ENCODE peak calls at places on chromosome 9, in five cellular contexts. O is neural progenitor cell, M is MM.1S, W is GM23248, B is PC-3. S is an unnamed sample.

GRCh38 chr9:127971357-127972315 is 9.2 kb downstream of the EEIG1 start:
- DNase-seq in B (no peak), M (peak), W (peak), O (peak), S (no peak)

GRCh38 chr9:8856686-8857329 is 1057.2 kb upstream of the DMAC1 start:
- DNase-seq in O (peak), M (no peak), W (no peak), B (no peak), S (no peak)

GRCh38 chr9:127707766-127708165 is 978 bp downstream of the CFAP157 start:
- DNase-seq in B (peak), W (peak), O (no peak), M (peak), S (peak)

GRCh38 chr9:6354072-6354686 is 26.0 kb downstream of the TPD52L3 start:
- DNase-seq in W (peak), B (peak), M (peak), O (peak), S (peak)

GRCh38 chr9:82124090-82124489 is 135.5 kb downstream of the SPATA31D1 start:
- DNase-seq in O (no peak), M (no peak), W (peak), B (peak), S (no peak)

GRCh38 chr9:76086521-76086920 is 196.0 kb downstream of the PCSK5 start:
- DNase-seq in O (no peak), B (no peak), M (no peak), W (peak), S (no peak)

GRCh38 chr9:89684912-89685636 is 80.3 kb downstream of the GADD45G start:
- DNase-seq in B (no peak), W (no peak), M (no peak), O (no peak), S (no peak)

GRCh38 chr9:71127301-71127700 is 5.9 kb upstream of the TRPM3 start:
- DNase-seq in W (no peak), O (no peak), M (no peak), B (no peak), S (no peak)

GRCh38 chr9:15430920-15431844 is 8.5 kb downstream of the SNAPC3 start:
- DNase-seq in B (no peak), W (no peak), O (peak), M (no peak), S (no peak)

GRCh38 chr9:84000186-84000585 is 19.6 kb downstream of the RMI1 start:
- DNase-seq in O (no peak), B (no peak), M (no peak), W (peak), S (no peak)

GRCh38 chr9:118975736-118976135 is 393.5 kb downstream of the BRINP1 start:
- DNase-seq in W (peak), M (no peak), O (no peak), B (no peak), S (no peak)

GRCh38 chr9:127285957-127286356 is 21.4 kb downstream of the GARNL3 start:
- DNase-seq in B (no peak), M (no peak), W (no peak), O (no peak), S (no peak)

GRCh38 chr9:14788846-14789245 is 66.3 kb upstream of the CER1 start:
- DNase-seq in W (no peak), M (no peak), B (no peak), O (no peak), S (no peak)

GRCh38 chr9:72361227-72361626 is 3.8 kb downstream of the ZFAND5 start:
- DNase-seq in W (peak), O (no peak), M (no peak), B (no peak), S (no peak)

GRCh38 chr9:81474125-81474524 is 215.2 kb downstream of the TLE1 start:
- DNase-seq in B (peak), M (no peak), O (no peak), W (no peak), S (no peak)

GRCh38 chr9:111866976-111867375 is 29.6 kb upstream of the UGCG start:
- DNase-seq in M (no peak), W (peak), B (peak), O (no peak), S (no peak)

GRCh38 chr9:101333490-101333889 is 51.3 kb downstream of the BAAT start:
- DNase-seq in O (no peak), W (no peak), B (peak), M (no peak), S (no peak)

GRCh38 chr9:87441251-87441650 is 56.4 kb upstream of the DAPK1 start:
- DNase-seq in M (no peak), O (no peak), W (peak), B (no peak), S (no peak)

GRCh38 chr9:69572611-69573010 is 99.6 kb downstream of the APBA1 start:
- DNase-seq in W (peak), B (no peak), O (no peak), M (no peak), S (no peak)

GRCh38 chr9:89000281-89000875 is 9.1 kb downstream of the S1PR3 start:
- DNase-seq in O (no peak), M (no peak), W (peak), B (no peak), S (no peak)

GRCh38 chr9:127873886-127874285 is 3.6 kb downstream of the AK1 start:
- DNase-seq in B (no peak), O (no peak), M (no peak), W (peak), S (no peak)

DNA sequence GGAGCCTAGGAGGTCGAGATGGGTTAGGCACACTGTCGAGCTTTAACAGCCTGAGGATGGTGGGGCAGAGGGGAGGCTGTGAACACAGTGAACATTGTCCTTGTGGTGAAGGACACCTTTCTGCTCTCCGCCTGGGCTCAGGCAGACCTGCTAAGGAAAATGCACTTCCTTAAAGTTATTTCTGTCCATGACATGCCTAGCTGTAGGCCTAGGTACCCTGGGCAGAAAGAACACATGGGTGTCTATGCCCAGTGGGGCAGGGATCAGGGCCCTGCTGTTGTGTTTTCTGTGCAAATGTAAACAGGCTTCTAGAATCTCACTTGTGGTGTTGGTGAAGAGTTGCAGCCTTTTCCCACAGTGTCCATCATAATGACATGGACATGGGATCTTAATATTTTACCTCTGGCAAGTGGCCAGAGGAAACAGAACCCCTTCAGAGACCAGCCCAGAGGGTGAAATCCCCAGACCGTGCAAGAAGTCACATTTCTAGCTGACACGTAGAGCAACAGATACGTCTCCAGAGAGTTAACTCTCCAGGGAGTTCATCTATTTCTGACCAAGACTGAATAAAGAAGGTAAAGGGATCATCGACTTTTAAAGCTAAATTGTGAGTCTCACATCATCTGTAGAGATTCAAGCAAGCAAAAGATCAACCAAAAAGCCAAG is 79.2 kb downstream of the C9orf152 start:
- DNase-seq in B (no peak), O (no peak), M (no peak), W (no peak), S (peak)
- TF ChIP-seq EZH2phosphoT487 in B (no peak), O (no peak), M (no peak), W (no peak), S (no peak)

GRCh38 chr9:37978983-37979382 is 75.1 kb upstream of the SLC25A51 start:
- DNase-seq in O (no peak), B (no peak), W (no peak), M (no peak), S (no peak)

GRCh38 chr9:37974506-37975173 is 70.7 kb upstream of the SLC25A51 start:
- DNase-seq in M (no peak), B (peak), W (peak), O (no peak), S (no peak)

GRCh38 chr9:37975639-37976038 is 71.7 kb upstream of the SLC25A51 start:
- DNase-seq in W (no peak), B (no peak), M (no peak), O (no peak), S (no peak)

GRCh38 chr9:37977851-37978250 is 73.9 kb upstream of the SLC25A51 start:
- DNase-seq in O (no peak), W (no peak), B (no peak), M (no peak), S (no peak)

DNA sequence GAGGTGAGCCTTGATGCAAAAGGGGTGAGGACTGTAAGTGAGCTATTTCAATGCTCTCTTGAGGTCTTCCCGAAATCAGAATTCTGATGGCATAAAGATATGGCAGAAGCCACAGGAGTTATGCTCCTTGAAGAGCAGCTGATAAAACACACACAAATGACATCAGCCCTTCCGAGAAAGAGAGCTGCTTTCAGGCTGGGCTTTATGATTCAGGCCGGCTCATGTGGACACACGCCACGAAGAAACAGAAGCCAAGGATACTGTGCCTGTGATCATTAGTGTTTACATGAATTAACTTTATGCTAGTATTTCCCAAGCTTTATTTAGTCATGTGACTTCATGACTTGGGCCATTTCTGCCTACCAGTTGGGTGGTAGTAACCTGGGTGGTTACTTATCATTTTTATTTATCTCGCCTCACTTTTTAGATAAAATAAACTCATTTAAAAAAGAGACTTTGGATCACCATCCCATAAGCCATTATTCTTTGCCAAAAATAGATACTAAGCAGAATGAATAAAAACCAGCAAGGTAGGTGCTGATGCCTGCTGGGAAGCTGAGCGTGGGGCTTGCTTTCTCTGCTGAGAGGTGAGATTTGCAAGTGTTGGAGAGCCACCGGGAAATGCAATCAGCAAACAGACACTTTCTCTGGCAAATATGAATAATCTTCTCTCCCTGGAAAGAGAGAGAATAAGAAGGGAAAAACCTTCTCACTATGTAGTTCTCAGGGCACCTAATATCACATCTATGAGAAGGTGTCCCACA is 73.0 kb upstream of the SLC25A51 start:
- DNase-seq in W (peak), B (peak), O (no peak), M (no peak), S (no peak)
- H3K4me2 ChIP-seq in W (peak), B (no peak), O (no peak), M (no peak), S (no peak)

GRCh38 chr9:105993921-105994715 is 299.8 kb downstream of the TMEM38B start:
- DNase-seq in W (no peak), O (no peak), M (no peak), B (no peak), S (no peak)
- TF ChIP-seq EZH2phosphoT487 in W (no peak), O (no peak), M (no peak), B (no peak), S (no peak)

DNA sequence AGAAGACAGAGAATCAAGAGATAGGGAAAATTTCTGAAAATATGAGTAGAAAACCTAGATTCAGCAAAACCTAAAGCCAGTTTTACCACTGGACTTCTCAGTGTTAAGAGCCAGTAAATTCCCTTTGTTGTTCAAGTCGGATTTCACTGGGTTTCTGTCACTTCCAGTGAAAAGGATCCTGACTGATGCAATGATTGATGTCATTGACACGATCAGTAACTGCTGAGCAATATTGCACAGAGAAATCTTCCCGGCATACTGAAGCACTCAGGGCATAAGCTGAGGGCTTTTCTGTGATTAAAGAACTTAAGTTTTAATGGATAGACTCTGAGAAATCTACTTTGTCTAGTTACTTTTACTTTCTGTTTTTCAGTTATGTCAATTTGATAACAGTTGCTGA is 62.0 kb downstream of the DENND1A start:
- DNase-seq in W (no peak), O (peak), B (no peak), M (no peak), S (no peak)
- H3K4me2 ChIP-seq in W (no peak), O (peak), B (no peak), M (no peak), S (no peak)

DNA sequence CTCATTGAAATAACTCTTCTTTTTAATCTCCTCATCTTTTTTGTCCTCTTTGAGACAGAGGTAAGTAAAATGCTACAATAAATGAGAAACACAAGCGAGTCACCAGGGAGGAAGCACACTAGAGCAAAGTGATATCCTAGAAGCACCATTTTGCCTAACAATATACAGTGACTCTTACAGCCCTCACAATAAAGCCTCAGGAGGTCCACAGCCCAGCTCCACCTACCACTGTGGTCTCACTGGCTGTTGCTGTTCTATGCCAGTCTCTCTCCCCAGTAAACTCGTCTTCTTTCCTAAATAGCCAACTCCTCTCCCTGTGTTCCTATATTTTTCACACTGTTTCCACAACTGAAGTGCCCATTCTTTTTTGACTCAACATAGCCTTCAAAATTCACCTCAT is 44.3 kb downstream of the TNFSF15 start:
- DNase-seq in O (peak), B (no peak), M (no peak), W (no peak), S (no peak)
- TF ChIP-seq EZH2phosphoT487 in O (no peak), B (no peak), M (no peak), W (no peak), S (no peak)

DNA sequence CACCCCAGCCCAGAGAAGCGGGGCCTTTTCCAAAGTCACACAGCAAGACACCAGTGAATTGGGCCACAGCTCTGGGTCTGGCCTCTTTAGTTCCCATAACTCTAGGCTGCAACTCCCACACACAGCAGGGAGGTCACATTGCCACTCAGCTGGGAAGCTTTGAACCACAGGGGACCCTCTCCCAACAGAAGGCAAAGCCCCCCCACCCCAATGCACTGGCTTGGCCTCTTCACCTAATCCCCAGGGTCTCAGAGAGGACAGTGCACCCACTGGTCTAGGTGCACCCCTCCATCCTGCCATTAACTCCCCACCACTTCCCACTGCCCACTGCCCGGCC is 156.7 kb upstream of the IER5L start:
- DNase-seq in M (no peak), O (no peak), B (no peak), W (no peak), S (no peak)
- H3K4me2 ChIP-seq in M (no peak), O (peak), B (peak), W (peak), S (peak)

GRCh38 chr9:131274674-131275331 is 1.5 kb downstream of the FAM78A start:
- DNase-seq in O (no peak), B (no peak), W (no peak), M (peak), S (peak)

GRCh38 chr9:131273791-131274673 is 2.3 kb downstream of the FAM78A start:
- DNase-seq in O (no peak), B (no peak), M (peak), W (no peak), S (peak)

GRCh38 chr9:131276891-131277672 is 772 bp upstream of the FAM78A start:
- DNase-seq in O (peak), M (peak), B (no peak), W (peak), S (peak)

GRCh38 chr9:131276107-131276888 is at the start of gene FAM78A:
- DNase-seq in M (peak), O (peak), W (peak), B (no peak), S (peak)

GRCh38 chr9:131275332-131276106 is 791 bp downstream of the FAM78A start:
- DNase-seq in B (no peak), O (peak), W (no peak), M (peak), S (peak)
- TF ChIP-seq EZH2phosphoT487 in B (no peak), O (no peak), W (no peak), M (no peak), S (no peak)

GRCh38 chr9:122219856-122220672 is 8.7 kb downstream of the LHX6 start:
- DNase-seq in W (peak), B (no peak), M (no peak), O (peak), S (no peak)
- H3K4me2 ChIP-seq in W (peak), B (no peak), M (no peak), O (peak), S (no peak)

S was measured in OCI-LY7.